ENCODE peak calls at places on chromosomes 5 and 9, in six cellular contexts. D, S, K, T, F and M are unnamed samples. For H3K27me3, the result is how much of the 10 kb centered on the place peaks cover.

GRCh38 chr9:114722937-114723620 is 41.1 kb upstream of the TEX48 start:
- DNase-seq in S (no peak), K (no peak), D (no peak), T (no peak), F (no peak), M (no peak)

GRCh38 chr5:150140830-150141229 is 14.8 kb downstream of the PDGFRB start:
- DNase-seq in F (no peak), S (no peak), K (no peak), T (no peak), D (no peak), M (peak)

GRCh38 chr5:57316798-57317327 is 143.0 kb downstream of the GPBP1 start:
- DNase-seq in F (no peak), S (no peak), T (peak), K (peak), D (no peak), M (peak)

GRCh38 chr5:18517641-18518380 is 883.6 kb downstream of the TAF11L14 start:
- DNase-seq in K (no peak), D (no peak), F (no peak), S (no peak), T (no peak), M (no peak)

GRCh38 chr5:1343931-1344901 is 683 bp downstream of the CLPTM1L start:
- DNase-seq in K (no peak), S (no peak), T (peak), F (peak), D (no peak), M (no peak)

GRCh38 chr5:154543380-154543779 is 65.4 kb upstream of the HAND1 start:
- DNase-seq in T (no peak), S (no peak), F (no peak), K (no peak), D (no peak), M (no peak)

GRCh38 chr9:130940693-130941576 is 1.9 kb upstream of the FIBCD1 start:
- DNase-seq in D (peak), K (peak), S (no peak), F (peak), T (peak), M (no peak)

GRCh38 chr5:142426129-142426641 is 101.4 kb upstream of the SPRY4 start:
- DNase-seq in K (peak), F (peak), S (no peak), D (no peak), T (no peak), M (no peak)

GRCh38 chr9:77598510-77598909 is 49.6 kb downstream of the GNA14 start:
- DNase-seq in K (peak), F (peak), D (no peak), T (peak), S (no peak), M (no peak)

GRCh38 chr9:133935328-133936040 is 56.6 kb downstream of the VAV2 start:
- DNase-seq in T (peak), F (peak), K (peak), D (no peak), S (no peak), M (no peak)

GRCh38 chr5:151469992-151470391 is 22.6 kb downstream of the SLC36A1 start:
- DNase-seq in T (no peak), D (no peak), F (no peak), K (no peak), S (no peak), M (no peak)

GRCh38 chr9:120852240-120853018 is 9.7 kb upstream of the PSMD5 start:
- DNase-seq in T (no peak), F (no peak), D (no peak), S (no peak), K (no peak), M (no peak)

GRCh38 chr5:168188182-168188581 is 103.3 kb upstream of the WWC1 start:
- DNase-seq in D (no peak), F (no peak), T (no peak), K (no peak), S (no peak), M (no peak)

DNA sequence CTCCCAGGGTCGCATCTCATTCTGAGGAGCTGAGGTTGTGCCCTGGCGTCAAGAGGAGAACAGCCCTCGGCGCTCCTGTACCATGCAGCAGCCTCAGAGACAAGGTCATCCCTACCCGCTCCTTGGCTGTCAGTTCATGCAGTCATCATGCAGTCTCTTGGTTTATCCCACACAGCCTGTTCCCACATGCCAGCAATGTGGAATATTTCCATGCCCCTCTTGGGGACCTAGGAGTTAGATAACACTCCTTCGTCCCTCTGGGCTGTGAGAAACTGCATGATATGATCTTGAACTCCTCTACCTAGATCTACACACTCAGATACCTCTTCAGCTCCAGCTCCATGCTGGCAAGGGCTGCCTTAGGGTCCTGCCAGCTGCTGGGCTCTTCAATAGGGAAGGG is 97.6 kb downstream of the BOD1 start:
- DNase-seq in K (no peak), S (no peak), F (no peak), T (no peak), D (no peak), M (no peak)
- TF ChIP-seq CTCF in K (no peak), S (no peak), F (no peak), T (no peak), D (no peak), M (no peak)

DNA sequence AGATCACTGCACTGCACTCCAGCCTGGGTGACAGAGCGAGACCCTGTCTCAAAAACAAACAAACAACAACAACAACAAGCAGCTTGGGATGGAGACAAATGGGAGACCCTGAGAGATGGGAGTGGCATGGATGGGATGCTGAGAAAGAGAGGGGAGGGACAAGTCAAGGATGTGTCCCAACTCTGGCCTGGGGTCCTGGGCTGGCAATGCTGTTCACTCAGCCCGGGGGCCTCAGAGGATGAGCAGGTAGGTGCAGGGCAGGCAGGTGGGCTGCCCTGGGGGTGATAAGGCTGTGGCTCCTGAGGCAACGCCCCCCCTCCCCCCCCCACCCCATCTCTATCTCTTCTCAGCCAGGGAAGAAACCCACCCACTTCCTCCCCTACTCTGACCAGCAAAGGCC is 123.0 kb downstream of the LHX2 start:
- DNase-seq in T (no peak), D (no peak), F (no peak), S (no peak), K (no peak), M (no peak)
- H3K4me3 ChIP-seq in T (no peak), D (no peak), F (no peak), S (no peak), K (no peak), M (no peak)

DNA sequence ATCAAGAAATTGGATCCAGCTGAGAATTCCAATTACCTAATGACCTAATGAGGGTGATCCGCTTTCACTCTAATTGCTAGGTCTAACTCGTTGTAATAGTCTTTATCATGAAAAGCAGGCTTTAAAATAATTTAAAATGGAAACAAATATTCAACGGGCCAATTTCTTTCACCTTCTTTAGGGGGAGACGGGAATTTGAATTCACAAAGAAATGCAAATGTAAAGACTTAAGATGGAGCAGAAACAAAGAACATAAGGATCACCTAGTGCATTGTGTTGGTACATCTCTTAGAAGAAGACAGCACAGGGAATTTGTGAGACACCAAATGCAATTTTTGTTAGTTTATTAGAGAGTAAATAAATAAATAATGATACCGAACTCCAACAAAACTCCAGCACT is 1.5 kb upstream of the KCNN2 start:
- DNase-seq in T (no peak), K (no peak), D (no peak), F (no peak), S (no peak), M (no peak)
- H3K27me3 ChIP-seq in T (under half), K (under half), D (under half), F (under half), S (under half), M (under half)

GRCh38 chr5:67052034-67052433 is 144.6 kb downstream of the CD180 start:
- DNase-seq in K (no peak), F (no peak), T (no peak), S (no peak), D (no peak), M (no peak)

GRCh38 chr5:67050125-67050524 is 146.5 kb downstream of the CD180 start:
- DNase-seq in F (no peak), D (no peak), S (no peak), T (no peak), K (no peak), M (no peak)

GRCh38 chr5:67051164-67051563 is 145.4 kb downstream of the CD180 start:
- DNase-seq in S (no peak), T (no peak), D (no peak), K (no peak), F (no peak), M (no peak)

GRCh38 chr5:67050635-67051034 is 146.0 kb downstream of the CD180 start:
- DNase-seq in S (no peak), F (no peak), T (no peak), D (no peak), K (no peak), M (no peak)

DNA sequence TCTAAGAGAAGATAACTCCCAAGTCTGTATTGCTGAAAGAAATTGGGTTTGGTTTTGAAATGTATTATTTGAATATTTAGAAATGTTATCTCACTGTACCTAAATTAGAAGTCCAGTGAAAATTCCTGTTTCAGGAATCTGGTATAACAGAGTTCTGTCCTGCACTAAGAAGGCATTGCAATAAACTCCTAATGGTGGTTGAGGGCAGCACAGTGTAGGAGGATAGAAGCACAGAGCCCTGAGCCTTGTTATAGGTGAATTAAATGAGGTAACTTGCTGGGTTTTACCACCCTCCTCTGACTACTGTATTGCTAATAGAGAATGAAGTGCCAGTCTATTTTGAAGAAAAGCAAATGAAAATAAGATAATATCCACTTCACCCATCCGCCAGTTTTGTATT is 143.4 kb downstream of the CD180 start:
- DNase-seq in S (no peak), F (no peak), K (no peak), D (no peak), T (no peak), M (no peak)
- TF ChIP-seq CTCF in S (no peak), F (no peak), K (no peak), D (no peak), T (no peak), M (no peak)

GRCh38 chr5:132342291-132343180 is 27.0 kb upstream of the SLC22A5 start:
- DNase-seq in D (no peak), K (no peak), F (no peak), T (no peak), S (no peak), M (no peak)
- H3K4me3 ChIP-seq in D (no peak), K (no peak), F (no peak), T (no peak), S (no peak), M (no peak)

DNA sequence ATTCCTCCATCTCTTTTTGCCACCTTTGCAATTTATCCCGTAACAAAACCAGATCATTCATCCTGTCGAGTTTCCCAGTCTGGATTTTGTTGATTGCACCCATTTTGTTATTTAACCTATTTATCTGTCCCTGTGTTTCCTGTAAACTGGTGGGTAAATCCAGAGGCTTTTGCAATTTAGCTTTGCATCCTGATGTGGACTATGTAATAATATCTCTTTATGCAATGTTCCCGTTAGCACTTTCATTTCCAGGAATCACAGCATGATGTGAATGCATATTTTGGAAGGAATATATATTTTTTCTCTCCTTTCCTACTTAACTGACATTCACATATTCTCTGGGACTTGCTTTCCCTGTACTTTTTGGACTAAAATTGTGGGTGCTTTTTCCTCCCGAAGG is 240.3 kb upstream of the GAS1 start:
- DNase-seq in S (no peak), F (no peak), T (no peak), D (no peak), K (no peak), M (no peak)
- H3K27me3 ChIP-seq in S (under half), F (under half), T (under half), D (under half), K (under half), M (under half)

GRCh38 chr5:68407312-68408239 is 192.0 kb downstream of the PIK3R1 start:
- DNase-seq in T (no peak), S (no peak), K (no peak), F (no peak), D (no peak), M (no peak)

GRCh38 chr5:68406767-68407232 is 191.2 kb downstream of the PIK3R1 start:
- DNase-seq in T (no peak), F (peak), K (no peak), S (peak), D (no peak), M (no peak)

GRCh38 chr5:68409259-68409658 is 193.7 kb downstream of the PIK3R1 start:
- DNase-seq in F (no peak), D (no peak), S (no peak), K (no peak), T (no peak), M (peak)

GRCh38 chr5:68406344-68406743 is 190.8 kb downstream of the PIK3R1 start:
- DNase-seq in K (no peak), F (no peak), S (no peak), D (no peak), T (no peak), M (no peak)

GRCh38 chr5:68408345-68408871 is 192.9 kb downstream of the PIK3R1 start:
- DNase-seq in S (no peak), K (no peak), D (no peak), F (no peak), T (no peak), M (no peak)
- TF ChIP-seq CTCF in S (no peak), K (no peak), D (no peak), F (no peak), T (no peak), M (no peak)

DNA sequence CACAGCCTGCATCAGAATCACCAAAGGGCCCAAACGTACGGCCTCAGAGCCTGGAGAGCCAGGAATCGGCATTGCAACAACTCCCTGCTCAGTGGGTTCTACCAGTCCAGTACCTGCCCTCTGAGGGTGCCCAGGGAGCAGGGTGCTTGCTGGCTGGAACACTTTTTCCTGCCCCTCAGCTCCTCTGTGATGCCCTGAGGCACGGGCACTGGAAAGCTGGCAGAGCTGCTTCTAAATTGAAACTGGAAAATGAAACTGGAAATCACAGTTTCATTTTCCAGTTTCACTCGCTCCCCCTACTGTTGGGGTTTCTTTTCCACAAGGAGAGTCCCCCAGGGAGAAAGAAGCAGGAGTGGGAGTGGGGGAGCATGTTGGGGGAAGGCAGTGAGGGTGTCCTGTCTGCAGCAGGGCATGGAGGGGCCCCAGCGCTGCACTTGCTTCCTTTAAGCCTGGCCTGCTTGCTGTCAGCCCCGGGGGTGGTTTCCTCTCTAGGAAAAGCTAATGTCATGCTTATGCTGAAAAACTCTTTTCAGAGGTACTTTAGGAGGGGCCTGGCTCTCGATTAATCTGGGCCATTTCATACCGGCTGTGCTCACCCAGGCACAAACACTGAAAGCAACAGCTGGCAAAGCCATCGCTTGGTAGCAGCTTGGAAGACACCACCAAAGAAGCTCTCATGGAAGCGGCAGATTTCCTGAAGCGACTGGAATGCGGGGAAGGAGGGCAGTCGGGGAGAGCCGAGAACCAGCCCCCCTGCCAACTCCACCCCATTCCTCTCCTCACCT is 26.2 kb downstream of the IRF1 start:
- DNase-seq in F (peak), K (no peak), S (no peak), D (peak), T (peak), M (no peak)
- H3K4me3 ChIP-seq in F (no peak), K (no peak), S (peak), D (peak), T (no peak), M (no peak)

GRCh38 chr5:159971931-159972461 is 36.9 kb upstream of the TTC1 start:
- DNase-seq in T (no peak), K (no peak), S (no peak), D (no peak), F (peak), M (no peak)
- H3K27me3 ChIP-seq in T (under half), K (under half), S (under half), D (under half), F (under half), M (under half)

DNA sequence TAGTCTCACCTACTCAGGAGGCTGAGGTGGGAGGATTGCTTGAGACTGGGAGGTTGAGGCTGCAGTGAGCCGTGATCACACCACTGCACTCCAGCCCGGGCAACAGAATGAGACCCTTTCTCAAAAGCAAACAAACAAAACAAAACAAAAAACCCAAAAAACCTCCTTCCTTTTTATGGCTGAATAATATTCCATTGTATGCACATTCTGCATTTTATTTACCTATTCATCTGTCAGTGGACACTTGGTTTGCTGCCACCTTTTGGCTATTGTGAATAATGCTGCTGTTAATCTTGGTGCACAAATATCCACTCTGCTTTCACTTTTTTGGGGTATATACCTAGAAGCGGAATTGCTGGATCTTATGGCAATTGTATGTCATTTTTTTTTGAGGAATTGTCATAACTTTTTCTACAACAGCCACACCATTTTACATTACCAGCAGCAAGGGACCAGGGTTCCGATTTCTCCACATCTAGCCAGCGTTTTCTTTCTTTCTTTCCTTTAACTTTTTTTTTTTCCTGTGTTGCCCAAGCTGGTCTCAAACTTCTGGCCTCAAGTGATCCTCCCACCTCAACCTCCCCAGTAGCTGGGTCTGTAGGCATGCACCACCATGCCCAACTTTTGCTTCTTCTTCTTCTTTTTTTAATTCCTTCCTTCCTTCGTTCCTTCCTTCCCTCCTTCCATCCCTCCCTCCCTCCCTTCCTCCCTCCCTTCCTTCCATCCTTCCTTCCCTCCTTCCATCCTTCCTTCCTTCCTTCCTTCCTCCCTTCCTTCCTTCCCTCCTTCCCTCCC is 30.6 kb downstream of the NKX2-5 start:
- DNase-seq in S (no peak), K (no peak), D (no peak), F (no peak), T (no peak), M (no peak)
- TF ChIP-seq CTCF in S (peak), K (peak), D (peak), F (peak), T (peak), M (peak)